ENCODE peak calls at places on chromosomes 12 and 14, in four cellular contexts. N is colonic mucosa; T is lung; S is naive thymus-derived CD4-positive, alpha-beta T cell. X is an unnamed sample. For H3K4me1, the result is how much of the 10 kb centered on the place peaks cover.

GRCh38 chr14:33949051-33950037 is 1.5 kb downstream of the EGLN3 start:
- DNase-seq in N (no peak), T (no peak), S (no peak), X (no peak)

GRCh38 chr14:71103662-71104484 is 196.6 kb downstream of the PCNX1 start:
- DNase-seq in N (no peak), T (no peak), S (no peak), X (peak)

GRCh38 chr12:119692410-119692809 is 24.5 kb downstream of the PRKAB1 start:
- DNase-seq in N (no peak), S (no peak), T (no peak), X (no peak)

GRCh38 chr12:69657376-69658137 is 41.5 kb downstream of the BEST3 start:
- DNase-seq in S (no peak), N (no peak), T (no peak), X (no peak)

GRCh38 chr12:63994704-63995103 is 150.2 kb downstream of the SRGAP1 start:
- DNase-seq in T (no peak), S (no peak), N (no peak), X (no peak)

GRCh38 chr14:59698793-59699192 is 122.2 kb upstream of the CCDC175 start:
- DNase-seq in S (no peak), T (no peak), N (no peak), X (no peak)

GRCh38 chr12:42445891-42446290 is 119.9 kb downstream of the PPHLN1 start:
- DNase-seq in N (no peak), S (no peak), T (no peak), X (no peak)

GRCh38 chr14:74062809-74063150 is 21.5 kb downstream of the ALDH6A1 start:
- DNase-seq in S (no peak), N (no peak), T (no peak), X (no peak)

GRCh38 chr12:121535150-121536057 is 45.4 kb downstream of the KDM2B start:
- DNase-seq in S (no peak), T (no peak), N (peak), X (no peak)

GRCh38 chr14:35254736-35255135 is 37.4 kb upstream of the PSMA6 start:
- DNase-seq in T (no peak), S (no peak), N (no peak), X (no peak)

GRCh38 chr14:21536395-21537087 is 10.4 kb upstream of the SALL2 start:
- DNase-seq in S (no peak), T (no peak), N (no peak), X (no peak)

GRCh38 chr12:122491991-122492390 is 8.7 kb downstream of the ZCCHC8 start:
- DNase-seq in T (no peak), N (no peak), S (no peak), X (no peak)

GRCh38 chr14:69554500-69554899 is 20.2 kb downstream of the CCDC177 start:
- DNase-seq in T (no peak), S (no peak), N (no peak), X (no peak)

GRCh38 chr12:51409846-51410245 is 14.8 kb upstream of the SLC4A8 start:
- DNase-seq in S (no peak), N (no peak), T (no peak), X (no peak)

GRCh38 chr14:104678346-104678745 is 11.1 kb upstream of the INF2 start:
- DNase-seq in T (no peak), N (peak), S (no peak), X (peak)

GRCh38 chr14:92553456-92553855 is 39.9 kb downstream of the RIN3 start:
- DNase-seq in S (no peak), N (no peak), T (no peak), X (peak)

GRCh38 chr12:56682323-56682722 is 5.8 kb downstream of the PTGES3 start:
- DNase-seq in S (no peak), T (no peak), N (no peak), X (no peak)

GRCh38 chr14:59265808-59266207 is 77.3 kb downstream of the DAAM1 start:
- DNase-seq in T (no peak), S (no peak), N (no peak), X (no peak)

GRCh38 chr12:86613306-86613705 is 357.1 kb upstream of the MGAT4C start:
- DNase-seq in N (no peak), S (no peak), T (no peak), X (no peak)

GRCh38 chr12:22543246-22544037 is 900 bp downstream of the C2CD5 start:
- DNase-seq in S (peak), N (peak), T (peak), X (no peak)

GRCh38 chr14:63692309-63693020 is 35.4 kb downstream of the SGPP1 start:
- DNase-seq in S (no peak), T (no peak), N (no peak), X (no peak)

GRCh38 chr12:115303751-115304309 is 619.9 kb upstream of the TBX3 start:
- DNase-seq in S (no peak), N (no peak), T (no peak), X (no peak)

GRCh38 chr12:131757111-131757510 is 46.2 kb downstream of the SFSWAP start:
- DNase-seq in N (no peak), S (no peak), T (no peak), X (no peak)

DNA sequence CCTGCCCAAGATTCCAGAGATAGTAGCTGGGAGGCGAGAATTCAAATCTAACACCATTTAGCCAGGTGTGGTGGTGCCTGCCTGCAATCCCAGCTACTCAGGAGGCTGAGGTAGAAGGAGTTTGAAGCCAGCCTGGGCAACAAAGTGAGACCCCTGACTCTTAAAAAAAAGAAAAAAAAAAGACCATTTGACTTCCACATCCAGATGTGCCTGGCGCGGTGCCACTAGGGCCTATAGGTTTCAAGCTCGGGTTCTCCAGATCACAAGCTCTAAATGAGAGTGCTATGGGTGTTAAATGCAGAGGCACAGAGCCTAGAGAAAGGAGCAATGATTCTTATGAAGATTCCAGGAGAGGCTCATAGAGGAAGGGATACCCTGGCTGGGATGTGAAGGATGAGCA is 22.5 kb downstream of the SYNE3 start:
- DNase-seq in N (no peak), S (no peak), T (no peak), X (no peak)
- H3K4me1 ChIP-seq in N (under half), S (under half), T (under half), X (under half)

GRCh38 chr14:100982764-100983163 is 79.2 kb upstream of the RTL1 start:
- DNase-seq in S (no peak), T (no peak), N (no peak), X (no peak)

GRCh38 chr14:100980823-100981222 is 77.3 kb upstream of the RTL1 start:
- DNase-seq in S (no peak), T (no peak), N (no peak), X (no peak)

GRCh38 chr14:100983710-100984109 is 80.2 kb upstream of the RTL1 start:
- DNase-seq in N (no peak), S (no peak), T (no peak), X (no peak)

GRCh38 chr14:100981808-100982207 is 78.3 kb upstream of the RTL1 start:
- DNase-seq in N (no peak), S (no peak), T (no peak), X (no peak)

DNA sequence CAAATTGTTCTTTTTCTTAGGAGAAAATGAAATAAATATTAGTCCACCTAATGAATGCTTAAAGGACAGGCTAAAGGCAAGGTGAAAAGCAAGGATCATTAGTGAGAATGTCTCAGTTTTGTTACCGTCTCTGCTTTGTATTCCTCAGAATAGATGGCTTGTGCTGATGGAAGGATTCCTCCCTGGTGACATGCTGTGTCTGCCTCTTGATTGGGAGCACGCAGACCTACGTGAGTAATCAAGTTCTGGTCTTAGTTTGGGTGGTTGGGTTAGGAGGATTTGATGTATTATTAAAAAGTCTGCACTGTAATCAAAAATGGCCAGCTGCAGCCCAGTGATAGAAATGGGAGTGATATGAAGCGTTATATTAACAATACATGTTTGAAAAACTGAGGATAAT is 78.8 kb upstream of the RTL1 start:
- DNase-seq in T (no peak), S (no peak), N (no peak), X (no peak)
- H3K4me1 ChIP-seq in T (under half), S (under half), N (under half), X (under half)

DNA sequence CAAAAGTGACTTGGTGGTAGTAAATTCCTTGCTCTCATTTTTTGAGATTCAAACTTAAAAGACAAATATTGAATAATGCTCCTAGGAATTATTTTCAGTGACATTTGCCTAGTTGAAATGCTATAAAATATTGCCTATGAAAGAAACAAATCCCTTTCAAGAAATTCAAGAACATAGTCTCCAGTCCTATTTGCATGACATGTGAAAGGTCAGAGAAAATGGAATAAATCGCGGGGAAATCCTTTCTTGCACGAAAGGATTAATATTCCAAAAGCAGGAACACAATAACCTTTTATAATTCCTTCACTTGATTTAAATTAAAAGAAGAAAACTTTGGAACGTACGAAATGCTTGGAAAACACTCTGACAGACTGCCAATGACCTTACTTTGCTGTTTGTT is 103.2 kb downstream of the PRIMA1 start:
- DNase-seq in S (no peak), N (no peak), T (no peak), X (no peak)
- H3K4me1 ChIP-seq in S (under half), N (under half), T (under half), X (under half)

DNA sequence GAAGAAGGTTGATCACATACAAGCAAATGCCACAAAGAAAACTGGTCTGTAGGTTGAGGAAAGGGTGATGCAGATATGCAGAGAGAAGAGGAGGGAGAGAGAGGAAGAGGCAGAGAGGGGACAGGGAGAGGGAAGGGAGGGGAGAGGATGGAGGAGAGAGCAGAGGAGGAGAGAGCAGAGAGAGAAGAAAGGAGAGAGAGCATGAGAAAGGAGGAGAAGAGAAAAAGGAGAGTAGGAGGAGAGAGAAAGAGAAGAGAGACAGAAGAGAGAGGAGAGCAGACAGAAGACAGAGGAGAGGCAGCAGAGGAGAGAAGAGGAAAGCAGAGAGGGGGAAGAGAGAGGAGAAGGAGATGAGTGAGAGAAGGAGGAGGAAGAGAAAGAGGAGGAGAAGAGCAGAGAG is 59.2 kb downstream of the STXBP6 start:
- DNase-seq in N (no peak), S (no peak), T (no peak), X (no peak)
- H3K4me1 ChIP-seq in N (under half), S (under half), T (under half), X (under half)

GRCh38 chr14:61480704-61481285 is 159.4 kb downstream of the PRKCH start:
- DNase-seq in T (no peak), S (no peak), N (no peak), X (no peak)
- H3K4me1 ChIP-seq in T (under half), S (under half), N (under half), X (under half)